ENCODE peak calls at places on chromosomes 13 and 19, in nine cellular contexts. Z is foreskin fibroblast, S is cardiac fibroblast, A is fibroblast of pulmonary artery, K is ascending aorta, V is hepatocyte, M is progenitor cell of endocrine pancreas, L is neural crest cell, X is fibroblast of villous mesenchyme. W is an unnamed sample.

GRCh38 chr13:97043302-97043701 is 49.0 kb upstream of the OXGR1 start:
- DNase-seq in Z (peak; percentile 90), S (peak; percentile 76), A (peak; percentile 85), K (no peak), V (no peak), M (no peak), L (no peak), X (peak; percentile 89), W (no peak)

GRCh38 chr13:75934889-75935288 is 298.8 kb downstream of the LMO7 start:
- DNase-seq in Z (peak; percentile 74), S (peak; percentile 48), A (no peak), K (no peak), V (no peak), M (no peak), L (no peak), X (no peak), W (no peak)

GRCh38 chr19:55088543-55089265 is 13.0 kb downstream of the EPS8L1 start:
- DNase-seq in Z (peak; percentile 81), S (peak; percentile 71), A (peak; percentile 66), K (peak; percentile 83), V (peak; percentile 85), M (peak; percentile 84), L (peak; percentile 97), X (peak; percentile 59), W (peak; percentile 76)

GRCh38 chr19:52188822-52189744 is 769 bp upstream of the PPP2R1A start:
- DNase-seq in Z (peak; percentile 87), S (no peak), A (no peak), K (no peak), V (peak; percentile 73), M (peak; percentile 15), L (peak; percentile 90), X (no peak), W (peak; percentile 87)

GRCh38 chr13:21014666-21015170 is 46.7 kb downstream of the LATS2 start:
- DNase-seq in Z (peak; percentile 90), S (peak; percentile 80), A (peak; percentile 78), K (no peak), V (peak; percentile 45), M (no peak), L (no peak), X (peak; percentile 89), W (no peak)

GRCh38 chr19:34269968-34270621 is 15.7 kb downstream of the GARRE1 start:
- DNase-seq in Z (peak; percentile 77), S (peak; percentile 90), A (peak; percentile 92), K (peak; percentile 89), V (peak; percentile 12), M (no peak), L (no peak), X (peak; percentile 59), W (no peak)

GRCh38 chr19:49067554-49067953 is 2.9 kb upstream of the NTF4 start:
- DNase-seq in Z (no peak), S (no peak), A (no peak), K (no peak), V (no peak), M (no peak), L (no peak), X (no peak), W (no peak)

GRCh38 chr19:45098521-45099464 is 5.8 kb downstream of the PPP1R37 start:
- DNase-seq in Z (peak; percentile 45), S (peak; percentile 47), A (peak; percentile 72), K (no peak), V (no peak), M (no peak), L (no peak), X (peak; percentile 39), W (no peak)

GRCh38 chr19:30719189-30719990 is 347.2 kb downstream of the ZNF536 start:
- DNase-seq in Z (peak; percentile 52), S (peak; percentile 18), A (peak; percentile 13), K (no peak), V (peak; percentile 74), M (peak; percentile 24), L (peak; percentile 22), X (peak; percentile 15), W (no peak)

GRCh38 chr19:49936549-49936948 is 7.2 kb upstream of the NUP62 start:
- DNase-seq in Z (no peak), S (no peak), A (no peak), K (no peak), V (no peak), M (no peak), L (no peak), X (no peak), W (no peak)

GRCh38 chr13:103883698-103884097 is 817.5 kb upstream of the SLC10A2 start:
- DNase-seq in Z (peak; percentile 41), S (peak; percentile 12), A (peak; percentile 8), K (no peak), V (peak; percentile 36), M (no peak), L (no peak), X (peak; percentile 19), W (no peak)

GRCh38 chr13:96816261-96816660 is 178.0 kb downstream of the OXGR1 start:
- DNase-seq in Z (peak; percentile 77), S (peak; percentile 92), A (peak; percentile 66), K (peak; percentile 88), V (no peak), M (no peak), L (no peak), X (no peak), W (no peak)

GRCh38 chr13:28510066-28510465 is 15.1 kb upstream of the FLT1 start:
- DNase-seq in Z (no peak), S (no peak), A (no peak), K (no peak), V (no peak), M (no peak), L (no peak), X (no peak), W (no peak)

GRCh38 chr19:53545271-53546065 is 7.5 kb downstream of the ZNF331 start:
- DNase-seq in Z (peak; percentile 88), S (peak; percentile 59), A (no peak), K (no peak), V (peak; percentile 42), M (no peak), L (no peak), X (peak; percentile 93), W (no peak)

GRCh38 chr13:34243396-34243795 is 425.4 kb downstream of the RFC3 start:
- DNase-seq in Z (no peak), S (no peak), A (no peak), K (no peak), V (no peak), M (no peak), L (no peak), X (no peak), W (no peak)

GRCh38 chr19:5641171-5641570 is 18.3 kb downstream of the SAFB start:
- DNase-seq in Z (no peak), S (no peak), A (no peak), K (no peak), V (no peak), M (no peak), L (no peak), X (no peak), W (no peak)

DNA sequence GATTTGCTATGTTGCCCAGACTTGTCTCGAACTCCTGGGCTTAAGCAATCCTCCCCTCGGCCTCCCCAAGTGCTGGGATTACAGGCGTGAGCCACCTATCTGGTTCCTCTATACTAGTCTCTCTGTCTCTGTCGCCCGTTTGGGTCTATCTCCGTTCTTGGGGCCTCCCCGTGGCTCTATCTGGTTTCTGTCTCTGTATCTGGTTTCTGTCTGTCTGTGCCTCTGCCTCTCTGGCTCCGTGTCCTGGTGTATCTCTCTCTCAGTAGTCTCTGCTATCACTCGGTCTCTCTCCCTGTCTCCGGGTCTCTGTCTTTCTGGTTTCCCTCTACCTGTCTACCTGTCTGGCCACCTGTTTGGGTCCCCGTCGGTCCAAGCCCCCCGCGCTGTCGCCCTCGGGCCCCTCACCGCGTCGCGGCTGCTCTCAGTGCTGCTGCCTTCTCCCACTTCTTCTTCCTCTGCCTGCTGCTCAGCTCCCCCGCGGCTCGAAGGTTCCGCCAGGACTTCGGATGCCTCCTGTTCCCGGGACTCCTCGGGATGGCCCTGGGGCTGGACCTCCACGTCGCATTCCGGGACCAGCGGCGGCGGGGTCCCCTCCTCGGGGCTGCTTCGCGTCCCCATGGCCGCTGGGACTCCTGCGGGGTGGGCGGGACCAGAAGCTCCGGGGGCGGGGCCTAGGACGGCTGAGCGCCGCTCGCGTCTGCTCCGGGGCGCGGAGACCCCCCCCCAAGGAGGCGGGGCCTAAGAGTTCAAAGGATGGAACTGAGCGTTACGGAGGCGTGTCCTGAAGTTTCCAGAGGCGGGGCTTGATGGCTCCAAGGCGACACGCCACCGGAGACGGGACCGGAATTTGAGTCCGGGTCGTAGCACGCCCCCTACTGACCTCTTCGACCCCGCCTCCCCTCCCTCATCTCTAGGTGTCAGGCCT is 783 bp downstream of the PHLDB3 start:
- DNase-seq in Z (peak; percentile 97), S (peak; percentile 90), A (peak; percentile 86), K (peak; percentile 98), V (peak; percentile 99), M (peak; percentile 95), L (peak; percentile 96), X (peak; percentile 90), W (peak; percentile 98)
- TF ChIP-seq CTCF in Z (no peak), S (no peak), A (no peak), K (peak; percentile 33), V (peak; percentile 41), M (peak; percentile 42), L (no peak), X (peak; percentile 7), W (no peak)

GRCh38 chr13:110107568-110108347 is 199.2 kb downstream of the COL4A1 start:
- DNase-seq in Z (no peak), S (peak; percentile 29), A (no peak), K (no peak), V (no peak), M (no peak), L (no peak), X (no peak), W (no peak)
- TF ChIP-seq CTCF in Z (no peak), S (peak; percentile 13), A (peak; percentile 11), K (peak; percentile 11), V (no peak), M (peak; percentile 22), L (no peak), X (no peak), W (no peak)

GRCh38 chr13:46491641-46492040 is 61.3 kb upstream of the LRCH1 start:
- DNase-seq in Z (no peak), S (peak; percentile 11), A (no peak), K (no peak), V (no peak), M (no peak), L (no peak), X (no peak), W (no peak)

GRCh38 chr13:46492946-46493345 is 60.0 kb upstream of the LRCH1 start:
- DNase-seq in Z (peak; percentile 81), S (peak; percentile 73), A (peak; percentile 75), K (no peak), V (peak; percentile 70), M (no peak), L (peak; percentile 31), X (peak; percentile 65), W (no peak)

GRCh38 chr13:46496086-46496485 is 56.9 kb upstream of the LRCH1 start:
- DNase-seq in Z (peak; percentile 40), S (no peak), A (no peak), K (no peak), V (no peak), M (no peak), L (no peak), X (no peak), W (no peak)

GRCh38 chr13:46495647-46496046 is 57.3 kb upstream of the LRCH1 start:
- DNase-seq in Z (peak; percentile 72), S (no peak), A (no peak), K (no peak), V (no peak), M (no peak), L (no peak), X (peak; percentile 30), W (no peak)

GRCh38 chr13:46495066-46495465 is 57.9 kb upstream of the LRCH1 start:
- DNase-seq in Z (no peak), S (no peak), A (no peak), K (no peak), V (no peak), M (no peak), L (no peak), X (no peak), W (no peak)
- TF ChIP-seq CTCF in Z (no peak), S (no peak), A (no peak), K (no peak), V (no peak), M (no peak), L (no peak), X (no peak), W (no peak)

GRCh38 chr19:42028304-42029216 is 34.5 kb upstream of the ATP1A3 start:
- DNase-seq in Z (no peak), S (no peak), A (no peak), K (no peak), V (no peak), M (no peak), L (peak; percentile 33), X (no peak), W (no peak)
- TF ChIP-seq CTCF in Z (peak; percentile 49), S (peak; percentile 65), A (peak; percentile 47), K (peak; percentile 17), V (peak; percentile 26), M (peak; percentile 45), L (peak; percentile 61), X (peak; percentile 55), W (no peak)

W was measured in breast epithelium.